ENCODE peak calls at places on chromosomes 11 and 22, in five cellular contexts. One of them, this sample, is unnamed.

GRCh38 chr11:22037505-22037904 is 155.4 kb upstream of the ANO5 start:
- DNase-seq in ELF-1: no peak
- DNase-seq in amniotic stem cell: no peak
- DNase-seq in EL: no peak
- DNase-seq in GM12865: no peak
- DNase-seq in this sample: no peak

GRCh38 chr22:25782831-25783230 is 40.8 kb downstream of the MYO18B start:
- DNase-seq in ELF-1: no peak
- DNase-seq in amniotic stem cell: no peak
- DNase-seq in EL: no peak
- DNase-seq in GM12865: no peak
- DNase-seq in this sample: no peak

GRCh38 chr22:49983148-49984042 is 22.8 kb downstream of the PIM3 start:
- DNase-seq in ELF-1: peak
- DNase-seq in amniotic stem cell: no peak
- DNase-seq in EL: no peak
- DNase-seq in GM12865: no peak
- DNase-seq in this sample: no peak

GRCh38 chr11:15072551-15073143 is 746 bp upstream of the CALCB start:
- DNase-seq in ELF-1: no peak
- DNase-seq in amniotic stem cell: no peak
- DNase-seq in EL: no peak
- DNase-seq in GM12865: no peak
- DNase-seq in this sample: no peak

GRCh38 chr11:3675971-3676370 is 4.8 kb upstream of the CHRNA10 start:
- DNase-seq in ELF-1: no peak
- DNase-seq in amniotic stem cell: no peak
- DNase-seq in EL: peak
- DNase-seq in GM12865: no peak
- DNase-seq in this sample: no peak

GRCh38 chr11:100080401-100080800 is 606.7 kb upstream of the ARHGAP42 start:
- DNase-seq in ELF-1: no peak
- DNase-seq in amniotic stem cell: no peak
- DNase-seq in EL: no peak
- DNase-seq in GM12865: no peak
- DNase-seq in this sample: no peak

GRCh38 chr22:37196539-37197450 is 8.7 kb upstream of the C1QTNF6 start:
- DNase-seq in ELF-1: peak
- DNase-seq in amniotic stem cell: peak
- DNase-seq in EL: peak
- DNase-seq in GM12865: no peak
- DNase-seq in this sample: no peak

GRCh38 chr11:122367809-122368231 is 251.8 kb upstream of the BLID start:
- DNase-seq in ELF-1: no peak
- DNase-seq in amniotic stem cell: peak
- DNase-seq in EL: peak
- DNase-seq in GM12865: no peak
- DNase-seq in this sample: no peak

GRCh38 chr22:19850482-19851109 is 4.1 kb downstream of the GNB1L start:
- DNase-seq in ELF-1: no peak
- DNase-seq in amniotic stem cell: no peak
- DNase-seq in EL: no peak
- DNase-seq in GM12865: no peak
- DNase-seq in this sample: no peak

GRCh38 chr22:38796262-38796957 is 2.5 kb upstream of the DNAL4 start:
- DNase-seq in ELF-1: no peak
- DNase-seq in amniotic stem cell: no peak
- DNase-seq in EL: no peak
- DNase-seq in GM12865: no peak
- DNase-seq in this sample: no peak

GRCh38 chr22:41831383-41831782 is 1.5 kb upstream of the SREBF2 start:
- DNase-seq in ELF-1: peak
- DNase-seq in amniotic stem cell: no peak
- DNase-seq in EL: peak
- DNase-seq in GM12865: peak
- DNase-seq in this sample: no peak